ENCODE peak calls at places on chromosomes 3 and 15, in eight cellular contexts. F, V, D, N, P, T, Y and L are unnamed samples.

GRCh38 chr3:69088033-69088432 is 3.3 kb downstream of the ARL6IP5 start:
- DNase-seq in V (no peak), Y (no peak), D (no peak), P (peak; percentile 77), F (no peak), N (no peak), T (no peak), L (no peak)

GRCh38 chr3:172009736-172010254 is 29.6 kb upstream of the FNDC3B start:
- DNase-seq in N (no peak), P (no peak), D (no peak), T (no peak), F (no peak), Y (no peak), V (no peak), L (no peak)

GRCh38 chr15:71055461-71055860 is 59.8 kb upstream of the THSD4 start:
- DNase-seq in V (no peak), N (no peak), P (peak; percentile 71), T (no peak), Y (no peak), F (no peak), D (no peak), L (no peak)

GRCh38 chr3:187281191-187281714 is 10.3 kb downstream of the MASP1 start:
- DNase-seq in V (no peak), T (no peak), Y (no peak), N (no peak), F (no peak), P (peak; percentile 91), D (no peak), L (no peak)

GRCh38 chr15:28123408-28124023 is 24.4 kb upstream of the OCA2 start:
- DNase-seq in F (no peak), Y (peak; percentile 87), P (peak; percentile 85), V (no peak), D (peak; percentile 72), N (peak; percentile 83), T (peak; percentile 77), L (peak; percentile 76)

GRCh38 chr15:26967719-26968269 is 3.2 kb upstream of the GABRG3 start:
- DNase-seq in V (no peak), T (no peak), N (no peak), Y (peak; percentile 90), P (peak; percentile 14), D (no peak), F (no peak), L (no peak)

GRCh38 chr3:129521702-129522101 is 6.7 kb upstream of the RHO start:
- DNase-seq in V (no peak), Y (peak; percentile 63), T (no peak), D (no peak), F (no peak), N (no peak), P (no peak), L (peak; percentile 4)

GRCh38 chr15:96421211-96421610 is 90.7 kb downstream of the NR2F2 start:
- DNase-seq in N (no peak), T (peak; percentile 38), Y (no peak), P (peak; percentile 63), D (no peak), F (no peak), V (no peak), L (no peak)

GRCh38 chr3:122661633-122662032 is 19.0 kb upstream of the PARP14 start:
- DNase-seq in F (no peak), V (no peak), T (no peak), P (no peak), N (no peak), D (no peak), Y (no peak), L (no peak)

GRCh38 chr3:133408961-133409360 is 9.1 kb downstream of the BFSP2 start:
- DNase-seq in T (no peak), D (no peak), P (peak; percentile 65), N (no peak), V (no peak), Y (no peak), F (no peak), L (no peak)

GRCh38 chr3:113273604-113274003 is 62.2 kb downstream of the BOC start:
- DNase-seq in V (no peak), Y (no peak), T (no peak), F (no peak), N (no peak), D (no peak), P (no peak), L (no peak)

GRCh38 chr15:32739522-32739921 is 21.7 kb downstream of the GREM1 start:
- DNase-seq in Y (no peak), P (peak; percentile 32), T (no peak), N (no peak), V (no peak), F (no peak), D (no peak), L (no peak)

GRCh38 chr15:59111267-59111666 is 6.3 kb downstream of the CCNB2 start:
- DNase-seq in V (no peak), N (no peak), T (no peak), P (no peak), D (no peak), Y (no peak), F (no peak), L (no peak)

GRCh38 chr3:136194409-136195257 is 1.5 kb downstream of the MSL2 start:
- DNase-seq in P (peak; percentile 55), Y (peak; percentile 35), T (peak; percentile 43), F (peak; percentile 67), D (peak; percentile 63), N (peak; percentile 66), V (no peak), L (no peak)

GRCh38 chr3:128547368-128547987 is 54.5 kb upstream of the GATA2 start:
- DNase-seq in V (peak; percentile 53), D (no peak), P (peak; percentile 86), N (no peak), F (no peak), T (no peak), Y (no peak), L (no peak)

GRCh38 chr3:127264292-127264691 is 23.6 kb downstream of the PRR20G start:
- DNase-seq in V (peak; percentile 89), Y (no peak), P (peak; percentile 60), T (no peak), F (no peak), N (no peak), D (no peak), L (no peak)

GRCh38 chr3:148943531-148944200 is 47.7 kb upstream of the GYG1 start:
- DNase-seq in N (no peak), P (peak; percentile 87), Y (peak; percentile 70), F (no peak), V (no peak), T (no peak), D (no peak), L (peak; percentile 27)

GRCh38 chr15:89142423-89142822 is 54.2 kb downstream of the ABHD2 start:
- DNase-seq in P (no peak), T (no peak), F (no peak), N (no peak), D (no peak), V (no peak), Y (no peak), L (no peak)
- H3K4me3 ChIP-seq in P (no peak overlapping the region), T (no peak overlapping the region), F (no peak overlapping the region), N (no peak overlapping the region), D (no peak overlapping the region), V (no peak overlapping the region), Y (no peak overlapping the region), L (no peak overlapping the region)

GRCh38 chr3:119255214-119255613 is 14.5 kb upstream of the B4GALT4 start:
- DNase-seq in Y (no peak), F (no peak), T (no peak), P (no peak), V (no peak), N (no peak), D (no peak), L (no peak)

GRCh38 chr3:119257654-119258410 is 17.2 kb upstream of the B4GALT4 start:
- DNase-seq in F (no peak), V (no peak), D (no peak), Y (no peak), P (peak; percentile 3), N (no peak), T (peak; percentile 73), L (no peak)

GRCh38 chr3:119259821-119260220 is 19.1 kb upstream of the B4GALT4 start:
- DNase-seq in P (no peak), V (no peak), F (no peak), T (no peak), N (no peak), Y (no peak), D (no peak), L (no peak)

GRCh38 chr3:119257111-119257510 is 16.4 kb upstream of the B4GALT4 start:
- DNase-seq in P (no peak), Y (no peak), D (no peak), T (no peak), F (no peak), V (no peak), N (no peak), L (no peak)

GRCh38 chr3:119258915-119259314 is 18.2 kb upstream of the B4GALT4 start:
- DNase-seq in F (no peak), V (no peak), Y (no peak), T (no peak), D (no peak), P (no peak), N (no peak), L (no peak)
- H3K27ac ChIP-seq in F (no peak overlapping the region), V (no peak overlapping the region), Y (peak overlapping the region; percentile 43), T (peak overlapping the region; percentile 37), D (no peak overlapping the region), P (no peak overlapping the region), N (no peak overlapping the region), L (no peak overlapping the region)

DNA sequence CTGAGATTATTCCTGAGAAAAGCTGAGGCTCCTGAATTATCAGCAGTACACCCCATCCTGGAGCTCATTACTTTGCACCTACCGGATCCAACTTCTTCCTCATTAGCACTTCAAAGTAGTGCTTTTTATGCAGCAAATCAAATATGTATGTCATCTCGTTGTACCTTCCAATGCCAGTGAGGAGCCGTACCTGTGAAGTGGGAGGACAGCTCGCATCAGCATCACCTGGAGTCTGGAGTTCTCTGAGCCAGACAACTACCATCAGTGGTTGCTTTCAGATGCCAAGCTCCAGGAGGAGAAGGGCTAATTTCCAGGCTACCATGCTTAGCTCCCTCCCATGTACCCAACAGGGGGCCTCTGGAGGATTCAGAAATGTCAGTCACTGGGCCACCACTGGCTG is 32.4 kb downstream of the EIF3J start:
- DNase-seq in F (no peak), P (no peak), N (no peak), T (no peak), Y (no peak), D (no peak), V (no peak), L (no peak)
- H3K36me3 ChIP-seq in F (peaks cover 55% of the 10 kb centered on the region), P (peaks cover 29% of the 10 kb centered on the region), N (peaks cover 44% of the 10 kb centered on the region), T (peaks cover 100% of the 10 kb centered on the region), Y (peaks cover 54% of the 10 kb centered on the region), D (no peaks in the 10 kb centered on the region), V (peaks cover 43% of the 10 kb centered on the region), L (peaks cover 31% of the 10 kb centered on the region)

DNA sequence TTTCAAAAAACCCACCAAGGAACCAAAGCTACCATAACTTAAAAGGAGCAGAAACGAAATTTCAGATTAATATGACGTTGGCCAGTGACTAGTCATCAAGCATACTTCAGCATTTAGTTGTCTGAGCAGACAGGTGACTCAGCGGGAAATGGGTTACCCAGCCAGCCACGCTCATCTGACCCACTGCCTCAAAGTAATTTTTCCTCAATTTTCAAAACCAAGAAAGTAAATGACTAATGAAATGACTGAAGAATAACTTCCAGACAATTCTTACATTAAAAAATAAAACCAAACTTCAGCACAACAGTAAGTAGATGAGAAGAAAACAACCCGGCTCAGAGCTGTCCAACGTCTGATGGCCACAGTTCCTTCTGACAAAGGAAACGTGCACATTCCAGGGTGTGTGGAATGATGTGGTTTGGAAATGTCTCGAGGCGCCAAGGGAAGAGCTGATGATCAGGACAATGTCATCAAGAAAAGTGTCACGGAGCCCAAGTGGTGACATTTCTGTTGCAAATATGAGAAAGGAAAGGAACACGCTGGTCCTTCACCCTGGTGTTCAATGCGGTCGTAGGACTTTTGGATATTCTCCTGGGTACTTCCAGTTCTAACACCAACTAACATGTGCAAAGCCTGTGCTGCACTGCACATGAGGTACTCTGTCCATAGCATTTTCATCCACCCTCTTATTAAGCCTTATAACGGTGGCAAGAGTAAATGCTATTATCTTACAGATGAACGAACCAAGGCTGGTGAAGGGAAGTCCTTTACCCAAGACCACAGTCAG is 79.1 kb downstream of the FOXP1 start:
- DNase-seq in P (peak; percentile 98), N (no peak), V (no peak), F (no peak), Y (no peak), D (no peak), T (no peak), L (no peak)
- H3K4me3 ChIP-seq in P (peak overlapping the region; percentile 72), N (no peak overlapping the region), V (no peak overlapping the region), F (no peak overlapping the region), Y (peak overlapping the region; percentile 22), D (no peak overlapping the region), T (no peak overlapping the region), L (no peak overlapping the region)